ENCODE peak calls at places on chromosomes 11 and 22, in ten cellular contexts. X is left kidney; O is mucosa of gallbladder; M is CD4-positive, alpha-beta T cell; S is psoas muscle; D is AG20443; I is T-helper 9 cell; T is kidney epithelial cell; J is stimulated activated CD8-positive, alpha-beta memory T cell treated with anti-CD3 and anti-CD28 coated beads, Interleukin-15, amount 100 ng/mL, for 1 hour; Z is endothelial cell. Y is an unnamed sample.

GRCh38 chr11:73252577-73253191 is 19.5 kb upstream of the P2RY6 start:
- DNase-seq in X (no peak), O (no peak), M (no peak), S (peak), D (no peak), I (no peak), T (no peak), J (no peak), Z (no peak), Y (no peak)

GRCh38 chr22:19405133-19405532 is 26.4 kb downstream of the HIRA start:
- DNase-seq in X (no peak), O (no peak), M (no peak), S (no peak), D (no peak), I (no peak), T (no peak), J (no peak), Z (no peak), Y (no peak)

GRCh38 chr11:90594658-90595057 is 371.8 kb upstream of the CHORDC1 start:
- DNase-seq in X (peak), O (no peak), M (no peak), S (no peak), D (no peak), I (no peak), T (no peak), J (no peak), Z (no peak), Y (no peak)

GRCh38 chr11:85685131-85685819 is 720 bp downstream of the CCDC89 start:
- DNase-seq in X (peak), O (peak), M (no peak), S (peak), D (no peak), I (no peak), T (no peak), J (no peak), Z (no peak), Y (no peak)

GRCh38 chr11:84413547-84413946 is 1127.4 kb upstream of the CCDC90B start:
- DNase-seq in X (no peak), O (no peak), M (no peak), S (no peak), D (no peak), I (no peak), T (no peak), J (no peak), Z (no peak), Y (no peak)

GRCh38 chr11:46693597-46694012 is 6.8 kb downstream of the ARHGAP1 start:
- DNase-seq in X (no peak), O (no peak), M (no peak), S (no peak), D (peak), I (no peak), T (no peak), J (no peak), Z (no peak), Y (no peak)

GRCh38 chr11:11077898-11078297 is 220.0 kb upstream of the ZBED5 start:
- DNase-seq in X (no peak), O (no peak), M (no peak), S (no peak), D (no peak), I (no peak), T (no peak), J (no peak), Z (no peak), Y (no peak)

GRCh38 chr11:122782222-122782621 is 56.1 kb upstream of the CRTAM start:
- DNase-seq in X (no peak), O (no peak), M (no peak), S (no peak), D (no peak), I (no peak), T (no peak), J (no peak), Z (no peak), Y (no peak)